ENCODE peak calls at places on chromosomes 4 and X, in four cellular contexts. E, L, K and M are unnamed samples.

GRCh38 chr4:112552668-112553067 is 36.7 kb upstream of the NEUROG2 start:
- DNase-seq in K (no peak), L (no peak), E (no peak), M (no peak)

GRCh38 chr4:151541438-151542071 is 132.6 kb downstream of the FHIP1A start:
- DNase-seq in L (no peak), E (no peak), K (no peak), M (no peak)

GRCh38 chr4:24872720-24873119 is 40.1 kb downstream of the CCDC149 start:
- DNase-seq in K (no peak), L (no peak), E (no peak), M (no peak)

GRCh38 chr4:1153567-1154090 is 18.8 kb downstream of the SPON2 start:
- DNase-seq in L (no peak), K (no peak), E (no peak), M (no peak)

GRCh38 chr4:124484008-124484407 is 228.5 kb downstream of the ANKRD50 start:
- DNase-seq in K (no peak), L (no peak), E (no peak), M (no peak)

GRCh38 chrX:143306991-143307965 is 210.0 kb downstream of the SPANXN3 start:
- DNase-seq in E (no peak), K (no peak), L (no peak), M (no peak)

GRCh38 chr4:96525901-96526300 is 686.0 kb downstream of the PDHA2 start:
- DNase-seq in K (no peak), E (no peak), L (no peak), M (no peak)

GRCh38 chr4:7338876-7339623 is 95.7 kb downstream of the PSAPL1 start:
- DNase-seq in L (no peak), E (no peak), K (no peak), M (no peak)

GRCh38 chrX:39950035-39950688 is 147.6 kb downstream of the BCOR start:
- DNase-seq in L (no peak), E (no peak), K (peak), M (no peak)

GRCh38 chr4:22463179-22463578 is 52.7 kb downstream of the ADGRA3 start:
- DNase-seq in K (no peak), E (no peak), L (no peak), M (no peak)

GRCh38 chr4:75118739-75119138 is 185.8 kb downstream of the PARM1 start:
- DNase-seq in L (no peak), K (no peak), E (no peak), M (no peak)

GRCh38 chrX:46561931-46562721 is 11.4 kb upstream of the CHST7 start:
- DNase-seq in E (peak), K (no peak), L (no peak), M (peak)

GRCh38 chrX:13721819-13722527 is 12.4 kb downstream of the TRAPPC2 start:
- DNase-seq in L (no peak), K (no peak), E (no peak), M (no peak)

GRCh38 chr4:57243071-57243470 is 132.9 kb upstream of the IGFBP7 start:
- DNase-seq in K (no peak), E (no peak), L (no peak), M (no peak)

GRCh38 chr4:87118826-87119225 is 101.6 kb downstream of the KLHL8 start:
- DNase-seq in E (no peak), L (no peak), K (peak), M (no peak)

GRCh38 chrX:14032383-14032782 is 2.7 kb upstream of the GEMIN8 start:
- DNase-seq in K (peak), E (no peak), L (no peak), M (no peak)

GRCh38 chrX:43474321-43474720 is 181.8 kb upstream of the MAOA start:
- DNase-seq in K (no peak), L (no peak), E (no peak), M (no peak)

GRCh38 chrX:72694170-72694569 is 19.9 kb downstream of the PHKA1 start:
- DNase-seq in L (no peak), E (no peak), K (no peak), M (no peak)

GRCh38 chr4:165505991-165506779 is 127.4 kb downstream of the CPE start:
- DNase-seq in K (no peak), L (no peak), E (no peak), M (no peak)

DNA sequence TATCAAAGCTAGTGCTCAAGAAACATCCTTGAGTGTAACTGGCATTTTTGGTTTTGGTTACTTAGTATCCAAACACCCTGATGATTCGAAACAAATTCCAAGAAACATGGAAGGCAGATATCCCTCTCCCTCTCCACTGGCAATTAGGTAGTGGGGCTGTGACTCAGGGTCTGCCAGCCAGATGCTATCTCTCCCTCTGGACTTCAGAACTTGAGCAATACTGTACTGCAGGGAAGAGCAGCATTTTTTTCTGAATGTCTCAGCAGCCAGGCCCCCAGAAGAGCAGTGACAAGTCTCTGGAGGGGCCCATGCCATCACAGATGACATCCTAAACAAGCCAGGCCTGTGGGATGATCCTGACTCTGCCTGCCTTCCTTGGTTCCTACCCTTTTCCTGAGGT is 37.3 kb upstream of the BCORL1 start:
- DNase-seq in E (no peak), L (no peak), K (no peak), M (no peak)
- TF ChIP-seq SPI1 in E (no peak), L (no peak), K (no peak), M (no peak)

GRCh38 chr4:48047896-48048295 is 31.3 kb downstream of the NIPAL1 start:
- DNase-seq in L (no peak), K (no peak), E (no peak), M (no peak)
- TF ChIP-seq SPI1 in L (no peak), K (no peak), E (no peak), M (no peak)

DNA sequence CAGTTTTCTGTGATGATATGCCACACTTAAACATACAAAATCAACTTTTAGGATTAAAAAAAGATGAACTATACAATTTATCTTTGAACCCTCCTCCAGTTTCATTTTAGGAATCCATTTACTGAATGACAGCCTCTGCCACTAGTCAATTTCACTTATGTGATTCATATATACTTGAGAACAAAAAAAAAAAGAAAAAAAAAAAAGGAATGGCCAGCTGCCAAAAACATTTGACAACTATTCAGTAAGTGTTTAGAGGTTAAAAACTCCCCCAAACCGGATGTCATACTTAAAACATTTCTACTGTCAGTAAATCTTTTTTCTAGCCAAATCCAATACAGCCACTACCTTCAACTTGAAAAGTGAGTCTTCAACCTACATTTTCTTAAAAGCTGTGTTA is 266.7 kb upstream of the MAGEB2 start:
- DNase-seq in K (no peak), E (no peak), L (no peak), M (no peak)
- TF ChIP-seq SPI1 in K (no peak), E (no peak), L (no peak), M (no peak)

GRCh38 chrX:65723706-65724105 is 56.3 kb downstream of the MSN start:
- DNase-seq in E (peak), K (no peak), L (no peak), M (no peak)
- TF ChIP-seq SPI1 in E (peak), K (no peak), L (no peak), M (peak)

DNA sequence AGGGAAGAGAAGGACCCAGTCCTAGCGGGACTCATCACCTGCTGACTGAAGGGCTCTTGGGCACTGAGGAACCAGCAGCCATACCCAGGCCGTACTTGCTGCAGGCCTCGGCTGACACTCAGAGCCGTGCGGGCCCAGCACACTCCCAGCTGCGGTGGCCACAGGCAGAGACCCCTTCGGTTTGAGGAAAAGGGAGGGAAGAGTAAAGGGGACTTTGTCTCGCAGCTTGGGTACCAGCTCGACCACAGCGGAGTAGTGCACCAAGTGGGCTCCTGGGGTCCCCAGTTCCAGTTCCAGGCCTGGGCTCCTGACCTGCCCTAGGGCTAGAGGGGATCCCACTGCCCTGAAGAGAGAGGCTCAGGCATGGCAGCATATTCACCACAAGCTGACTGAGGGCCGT is 17.9 kb upstream of the OPN1LW start:
- DNase-seq in K (no peak), L (no peak), E (no peak), M (no peak)
- TF ChIP-seq SPI1 in K (no peak), L (no peak), E (no peak), M (no peak)